ENCODE peak calls at places on chromosomes 16 and 17, in ten cellular contexts. F is PC-3, J is GM13977, G is WTC11, V is HCT116, W is tibial nerve, H is cardiac muscle cell, L is OCI-LY7, B is tibial artery, P is A549. K is an unnamed sample.
A peak's percentile ranks its signal among the peaks of the same experiment; 100 is the strongest.

GRCh38 chr17:393806-394717 is 41.5 kb upstream of the RPH3AL start:
- DNase-seq in B (no peak), J (no peak), P (no peak), L (no peak), H (no peak), F (no peak), G (no peak), V (no peak), W (no peak), K (no peak)

GRCh38 chr17:55825213-55825612 is 74.4 kb downstream of the PCTP start:
- DNase-seq in H (no peak), W (no peak), P (peak; percentile 13), F (peak; percentile 55), B (no peak), V (no peak), J (no peak), G (no peak), L (peak; percentile 18), K (no peak)

GRCh38 chr17:33927732-33928133 is 327.4 kb upstream of the CCL2 start:
- DNase-seq in P (peak; percentile 10), V (no peak), G (no peak), L (no peak), B (no peak), H (peak; percentile 13), W (no peak), J (peak; percentile 26), F (peak; percentile 21), K (no peak)

GRCh38 chr17:45090711-45091110 is 29.6 kb downstream of the NMT1 start:
- DNase-seq in P (no peak), V (no peak), J (no peak), L (no peak), F (no peak), W (no peak), G (no peak), B (no peak), H (no peak), K (no peak)

GRCh38 chr16:340370-341091 is 12.0 kb downstream of the AXIN1 start:
- DNase-seq in H (no peak), W (no peak), F (no peak), L (no peak), B (no peak), G (no peak), P (no peak), J (no peak), V (no peak), K (no peak)

GRCh38 chr16:30377050-30377811 is 2.6 kb downstream of the MYL11 start:
- DNase-seq in B (no peak), V (no peak), L (no peak), F (no peak), G (no peak), H (no peak), J (no peak), W (no peak), P (no peak), K (no peak)

GRCh38 chr16:72424776-72425175 is 252.8 kb upstream of the PMFBP1 start:
- DNase-seq in V (no peak), W (no peak), H (no peak), J (no peak), F (no peak), B (no peak), G (no peak), P (no peak), L (no peak), K (no peak)

GRCh38 chr17:76569607-76570279 is 15.9 kb downstream of the ST6GALNAC2 start:
- DNase-seq in P (no peak), G (no peak), J (no peak), V (no peak), B (no peak), L (no peak), H (no peak), F (peak; percentile 54), W (peak; percentile 43), K (no peak)

GRCh38 chr16:30997000-30997886 is 12.2 kb downstream of the HSD3B7 start:
- DNase-seq in G (peak; percentile 87), L (peak; percentile 79), V (peak; percentile 43), H (peak; percentile 68), P (peak; percentile 93), J (peak; percentile 99), B (peak; percentile 81), W (peak; percentile 69), F (peak; percentile 68), K (peak; percentile 83)

GRCh38 chr17:4119299-4119698 is 23.5 kb downstream of the ZZEF1 start:
- DNase-seq in B (no peak), P (no peak), J (no peak), W (no peak), L (no peak), F (no peak), H (no peak), V (no peak), G (no peak), K (no peak)

GRCh38 chr16:4443271-4443670 is 17.6 kb downstream of the DNAJA3 start:
- DNase-seq in G (no peak), W (no peak), P (no peak), B (no peak), L (no peak), V (no peak), F (no peak), H (no peak), J (no peak), K (no peak)

GRCh38 chr17:48725005-48725293 is 2.0 kb downstream of the PRAC2 start:
- DNase-seq in W (no peak), G (no peak), L (no peak), F (peak; percentile 57), P (no peak), H (no peak), J (no peak), B (no peak), V (no peak), K (no peak)

GRCh38 chr17:40022961-40023541 is 7.8 kb downstream of the CSF3 start:
- DNase-seq in F (peak; percentile 75), L (no peak), P (no peak), H (no peak), B (no peak), J (no peak), W (no peak), G (no peak), V (no peak), K (no peak)

GRCh38 chr17:71023631-71024030 is 854.3 kb downstream of the KCNJ2 start:
- DNase-seq in P (no peak), F (peak; percentile 9), H (peak; percentile 75), L (no peak), W (no peak), G (no peak), J (no peak), B (no peak), V (no peak), K (peak; percentile 57)

GRCh38 chr16:48024042-48024441 is 131.8 kb downstream of the ABCC12 start:
- DNase-seq in J (no peak), B (no peak), V (no peak), G (no peak), P (no peak), L (no peak), W (no peak), H (no peak), F (no peak), K (no peak)

GRCh38 chr16:48030926-48031325 is 124.9 kb downstream of the ABCC12 start:
- DNase-seq in J (no peak), B (no peak), G (no peak), P (no peak), V (no peak), F (no peak), H (no peak), L (no peak), W (no peak), K (no peak)

GRCh38 chr16:48025359-48025758 is 130.4 kb downstream of the ABCC12 start:
- DNase-seq in W (no peak), H (no peak), P (no peak), L (no peak), F (no peak), G (no peak), J (no peak), V (no peak), B (no peak), K (no peak)

GRCh38 chr16:48035142-48035541 is 120.7 kb downstream of the ABCC12 start:
- DNase-seq in L (no peak), P (no peak), H (no peak), V (no peak), W (no peak), B (no peak), J (no peak), F (peak; percentile 74), G (no peak), K (no peak)

GRCh38 chr16:48029768-48030167 is 126.0 kb downstream of the ABCC12 start:
- DNase-seq in G (no peak), H (no peak), J (no peak), P (no peak), F (no peak), W (no peak), L (no peak), V (no peak), B (no peak), K (no peak)
- TF ChIP-seq CTCF in G (no peak), H (no peak), J (no peak), P (no peak), F (peak; percentile 12), W (peak; percentile 6), L (no peak), V (no peak), B (no peak), K (no peak)

DNA sequence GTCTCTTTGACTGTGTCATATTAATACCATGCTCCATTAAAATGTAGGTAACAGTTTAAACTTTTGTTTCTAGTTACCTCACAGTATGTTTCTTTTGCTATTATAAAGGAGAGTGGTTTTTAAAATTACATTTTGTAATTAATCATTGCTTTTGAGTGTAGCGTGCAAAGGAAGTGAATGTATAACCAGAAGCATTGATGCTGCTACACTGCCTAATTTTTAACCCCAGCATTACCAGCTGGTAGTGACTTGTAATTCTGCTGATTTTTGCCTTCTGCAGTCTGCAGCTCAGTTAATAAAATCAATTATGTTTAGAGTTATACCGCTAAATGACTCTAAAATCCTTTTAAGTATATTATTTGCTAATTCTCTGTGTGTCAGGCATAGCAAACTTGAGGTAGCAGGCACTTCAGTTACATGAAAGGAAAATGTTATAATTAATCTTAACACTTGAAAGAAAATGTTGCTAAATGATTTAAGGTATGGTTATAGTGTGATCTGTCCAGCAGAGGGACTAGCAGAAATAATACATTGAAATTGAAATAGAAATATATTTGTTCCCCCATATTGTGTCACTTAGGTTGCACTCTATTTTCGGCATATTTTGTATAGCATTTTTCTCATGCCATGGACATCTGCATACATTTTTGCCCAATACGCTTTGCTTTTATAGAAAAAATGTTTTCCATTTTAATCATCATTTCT is 388.5 kb downstream of the CNTNAP4 start:
- DNase-seq in B (no peak), F (peak; percentile 9), J (no peak), G (no peak), P (peak; percentile 1), L (no peak), W (no peak), V (no peak), H (no peak), K (no peak)
- TF ChIP-seq CTCF in B (no peak), F (peak; percentile 41), J (no peak), G (no peak), P (no peak), L (peak; percentile 27), W (no peak), V (no peak), H (no peak), K (no peak)

GRCh38 chr16:49440156-49441065 is 66.8 kb downstream of the C16orf78 start:
- DNase-seq in J (no peak), B (no peak), F (no peak), H (no peak), W (no peak), V (no peak), G (no peak), P (no peak), L (peak; percentile 71), K (no peak)
- TF ChIP-seq CTCF in J (no peak), B (no peak), F (no peak), H (no peak), W (no peak), V (no peak), G (no peak), P (no peak), L (peak; percentile 78), K (no peak)

GRCh38 chr17:42775534-42776098 is 2.4 kb downstream of the VPS25 start:
- DNase-seq in J (peak; percentile 62), V (no peak), W (no peak), F (no peak), H (no peak), B (no peak), G (no peak), P (no peak), L (no peak), K (no peak)
- TF ChIP-seq CTCF in J (peak; percentile 9), V (no peak), W (no peak), F (no peak), H (no peak), B (no peak), G (no peak), P (no peak), L (no peak), K (no peak)

K was measured in nephron progenitor cell.